ENCODE peak calls at places on chromosomes 2 and 18, in five cellular contexts. One of them, this sample, is unnamed.

GRCh38 chr18:55018602-55019001 is 59.3 kb upstream of the CCDC68 start:
- DNase-seq in cardiac fibroblast: peak; percentile 70
- DNase-seq in NB4: no peak
- DNase-seq in heart right ventricle: no peak
- DNase-seq in fibroblast of the aortic adventitia: peak; percentile 54
- DNase-seq in this sample: no peak

GRCh38 chr2:239192456-239192855 is 208.4 kb downstream of the HDAC4 start:
- DNase-seq in cardiac fibroblast: no peak
- DNase-seq in NB4: no peak
- DNase-seq in heart right ventricle: no peak
- DNase-seq in fibroblast of the aortic adventitia: no peak
- DNase-seq in this sample: no peak

GRCh38 chr2:75241696-75242095 is 42.4 kb upstream of the TACR1 start:
- DNase-seq in cardiac fibroblast: peak; percentile 43
- DNase-seq in NB4: peak; percentile 51
- DNase-seq in heart right ventricle: no peak
- DNase-seq in fibroblast of the aortic adventitia: peak; percentile 20
- DNase-seq in this sample: no peak

GRCh38 chr18:23311346-23312103 is 141.6 kb upstream of the RIOK3 start:
- DNase-seq in cardiac fibroblast: peak; percentile 97
- DNase-seq in NB4: no peak
- DNase-seq in heart right ventricle: peak; percentile 30
- DNase-seq in fibroblast of the aortic adventitia: peak; percentile 98
- DNase-seq in this sample: no peak

GRCh38 chr2:9285921-9286320 is 79.3 kb downstream of the ASAP2 start:
- DNase-seq in cardiac fibroblast: no peak
- DNase-seq in NB4: no peak
- DNase-seq in heart right ventricle: no peak
- DNase-seq in fibroblast of the aortic adventitia: no peak
- DNase-seq in this sample: no peak

GRCh38 chr18:22913861-22914260 is 19.3 kb upstream of the RBBP8 start:
- DNase-seq in cardiac fibroblast: no peak
- DNase-seq in NB4: no peak
- DNase-seq in heart right ventricle: no peak
- DNase-seq in fibroblast of the aortic adventitia: no peak
- DNase-seq in this sample: no peak

GRCh38 chr2:23231865-23232264 is 153.1 kb upstream of the KLHL29 start:
- DNase-seq in cardiac fibroblast: no peak
- DNase-seq in NB4: no peak
- DNase-seq in heart right ventricle: no peak
- DNase-seq in fibroblast of the aortic adventitia: no peak
- DNase-seq in this sample: no peak

GRCh38 chr18:51013259-51013658 is 16.8 kb upstream of the SMAD4 start:
- DNase-seq in cardiac fibroblast: no peak
- DNase-seq in NB4: no peak
- DNase-seq in heart right ventricle: no peak
- DNase-seq in fibroblast of the aortic adventitia: no peak
- DNase-seq in this sample: no peak

GRCh38 chr2:38597115-38597514 is 5.6 kb downstream of the HNRNPLL start:
- DNase-seq in cardiac fibroblast: no peak
- DNase-seq in NB4: no peak
- DNase-seq in heart right ventricle: no peak
- DNase-seq in fibroblast of the aortic adventitia: no peak
- DNase-seq in this sample: no peak

GRCh38 chr2:71603851-71604708 is 150.7 kb downstream of the DYSF start:
- DNase-seq in cardiac fibroblast: no peak
- DNase-seq in NB4: no peak
- DNase-seq in heart right ventricle: no peak
- DNase-seq in fibroblast of the aortic adventitia: no peak
- DNase-seq in this sample: no peak

GRCh38 chr2:68365087-68365486 is at the start of gene PLEK:
- DNase-seq in cardiac fibroblast: no peak
- DNase-seq in NB4: peak; percentile 98
- DNase-seq in heart right ventricle: peak; percentile 53
- DNase-seq in fibroblast of the aortic adventitia: no peak
- DNase-seq in this sample: no peak

GRCh38 chr2:203543898-203544328 is 8.8 kb upstream of the RAPH1 start:
- DNase-seq in cardiac fibroblast: no peak
- DNase-seq in NB4: no peak
- DNase-seq in heart right ventricle: no peak
- DNase-seq in fibroblast of the aortic adventitia: no peak
- DNase-seq in this sample: no peak

GRCh38 chr2:84443477-84443876 is 15.6 kb downstream of the SUCLG1 start:
- DNase-seq in cardiac fibroblast: peak; percentile 38
- DNase-seq in NB4: no peak
- DNase-seq in heart right ventricle: no peak
- DNase-seq in fibroblast of the aortic adventitia: no peak
- DNase-seq in this sample: no peak

GRCh38 chr2:77013457-77013856 is 508.7 kb downstream of the LRRTM4 start:
- DNase-seq in cardiac fibroblast: no peak
- DNase-seq in NB4: no peak
- DNase-seq in heart right ventricle: no peak
- DNase-seq in fibroblast of the aortic adventitia: no peak
- DNase-seq in this sample: no peak

GRCh38 chr2:39381653-39382052 is 55.4 kb downstream of the MAP4K3 start:
- DNase-seq in cardiac fibroblast: no peak
- DNase-seq in NB4: no peak
- DNase-seq in heart right ventricle: no peak
- DNase-seq in fibroblast of the aortic adventitia: no peak
- DNase-seq in this sample: no peak

GRCh38 chr2:71562518-71562917 is 109.2 kb downstream of the DYSF start:
- DNase-seq in cardiac fibroblast: no peak
- DNase-seq in NB4: no peak
- DNase-seq in heart right ventricle: no peak
- DNase-seq in fibroblast of the aortic adventitia: no peak
- DNase-seq in this sample: no peak

GRCh38 chr18:50659091-50660003 is 99.5 kb downstream of the MAPK4 start:
- DNase-seq in cardiac fibroblast: peak; percentile 54
- DNase-seq in NB4: peak; percentile 46
- DNase-seq in heart right ventricle: no peak
- DNase-seq in fibroblast of the aortic adventitia: peak; percentile 2
- DNase-seq in this sample: no peak

GRCh38 chr18:58867281-58867961 is 2.7 kb downstream of the ZNF532 start:
- DNase-seq in cardiac fibroblast: no peak
- DNase-seq in NB4: no peak
- DNase-seq in heart right ventricle: no peak
- DNase-seq in fibroblast of the aortic adventitia: no peak
- DNase-seq in this sample: no peak

GRCh38 chr2:10228611-10229365 is 73.9 kb upstream of the HPCAL1 start:
- DNase-seq in cardiac fibroblast: no peak
- DNase-seq in NB4: no peak
- DNase-seq in heart right ventricle: no peak
- DNase-seq in fibroblast of the aortic adventitia: no peak
- DNase-seq in this sample: no peak

GRCh38 chr2:82320296-82320695 is 2015.7 kb upstream of the LRRTM1 start:
- DNase-seq in cardiac fibroblast: no peak
- DNase-seq in NB4: no peak
- DNase-seq in heart right ventricle: no peak
- DNase-seq in fibroblast of the aortic adventitia: no peak
- DNase-seq in this sample: no peak

GRCh38 chr2:78082555-78082954 is 560.4 kb upstream of the LRRTM4 start:
- DNase-seq in cardiac fibroblast: no peak
- DNase-seq in NB4: no peak
- DNase-seq in heart right ventricle: no peak
- DNase-seq in fibroblast of the aortic adventitia: no peak
- DNase-seq in this sample: no peak

GRCh38 chr2:186702499-186702898 is 8.6 kb downstream of the FAM171B start:
- DNase-seq in cardiac fibroblast: no peak
- DNase-seq in NB4: no peak
- DNase-seq in heart right ventricle: no peak
- DNase-seq in fibroblast of the aortic adventitia: no peak
- DNase-seq in this sample: no peak

GRCh38 chr18:62588217-62588616 is 65.4 kb downstream of the ZCCHC2 start:
- DNase-seq in cardiac fibroblast: no peak
- DNase-seq in NB4: no peak
- DNase-seq in heart right ventricle: no peak
- DNase-seq in fibroblast of the aortic adventitia: no peak
- DNase-seq in this sample: no peak
- H3K4me3 ChIP-seq in cardiac fibroblast: no peak overlapping the region
- H3K4me3 ChIP-seq in NB4: no peak overlapping the region
- H3K4me3 ChIP-seq in heart right ventricle: no peak overlapping the region
- H3K4me3 ChIP-seq in fibroblast of the aortic adventitia: no peak overlapping the region
- H3K4me3 ChIP-seq in this sample: no peak overlapping the region

DNA sequence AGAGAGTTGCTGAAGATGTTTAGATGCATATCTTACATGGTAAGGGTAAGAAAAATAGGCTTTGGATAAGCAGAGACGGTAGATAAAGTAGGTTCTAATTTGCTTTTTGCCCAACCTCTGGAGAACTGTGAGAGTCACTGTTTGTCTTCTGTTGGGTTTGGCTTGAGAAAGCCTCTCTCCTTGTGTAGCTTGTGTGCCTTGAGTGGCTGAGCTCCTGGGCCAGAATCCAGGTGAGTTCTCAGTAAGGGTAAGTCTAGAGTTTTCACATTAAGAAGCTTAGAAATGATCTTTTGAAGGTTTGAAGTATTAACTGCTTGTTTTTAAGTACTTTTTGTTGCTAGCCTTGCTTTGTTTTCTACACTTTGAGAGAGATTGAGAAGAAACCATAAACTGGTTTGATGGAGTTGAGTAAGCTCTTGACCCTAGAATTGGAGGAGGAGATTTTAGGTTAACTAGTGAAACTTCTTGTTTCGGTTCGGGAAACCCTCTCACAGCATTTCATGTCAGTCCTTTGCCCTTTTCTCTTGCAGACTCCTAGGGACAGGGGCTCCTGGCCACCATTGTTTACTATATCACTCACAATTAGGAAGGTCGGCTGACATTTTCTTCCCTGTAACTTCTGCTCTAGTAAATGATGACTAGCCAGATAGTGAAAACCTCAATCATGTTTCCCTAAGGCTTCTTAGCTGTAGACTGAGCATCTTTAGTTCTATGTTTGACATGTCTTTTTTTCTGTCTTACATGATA is 26.0 kb downstream of the MAP4K4 start:
- DNase-seq in cardiac fibroblast: no peak
- DNase-seq in NB4: no peak
- DNase-seq in heart right ventricle: no peak
- DNase-seq in fibroblast of the aortic adventitia: no peak
- DNase-seq in this sample: no peak
- H3K4me3 ChIP-seq in cardiac fibroblast: no peak overlapping the region
- H3K4me3 ChIP-seq in NB4: no peak overlapping the region
- H3K4me3 ChIP-seq in heart right ventricle: no peak overlapping the region
- H3K4me3 ChIP-seq in fibroblast of the aortic adventitia: no peak overlapping the region
- H3K4me3 ChIP-seq in this sample: no peak overlapping the region

DNA sequence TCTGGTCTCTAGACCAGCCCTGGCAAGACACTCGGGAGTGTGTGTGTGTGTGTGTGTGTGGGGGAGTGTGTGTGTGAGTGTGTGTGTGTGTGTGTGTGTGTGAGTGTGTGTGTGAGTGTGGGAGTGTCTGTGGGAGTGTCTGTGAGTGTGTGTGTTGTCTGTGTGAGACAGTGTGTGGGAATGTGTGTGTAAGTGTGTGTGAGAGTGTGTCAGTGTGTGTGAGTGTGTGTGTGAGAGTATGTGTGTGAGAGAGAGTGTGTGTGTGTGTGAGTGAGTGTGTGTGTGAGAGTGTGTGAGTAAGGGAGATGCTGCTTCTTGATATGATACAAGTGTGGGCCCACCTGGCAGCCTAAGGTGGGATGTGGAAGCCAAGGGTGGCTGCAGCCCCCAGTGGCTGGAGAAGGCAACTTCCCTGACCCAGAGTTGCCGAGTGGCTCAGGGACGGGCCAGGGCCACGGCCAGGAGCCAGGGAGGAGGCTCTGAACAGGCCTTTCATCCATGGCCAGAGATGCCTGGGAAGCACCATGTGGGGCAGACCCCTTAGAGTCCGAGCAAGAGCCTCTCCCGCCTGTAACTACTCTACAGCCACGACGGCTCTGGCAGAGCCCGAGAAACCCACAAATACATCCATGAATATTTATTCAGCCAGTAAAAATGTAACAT is 159.3 kb upstream of the MYCN start:
- DNase-seq in cardiac fibroblast: no peak
- DNase-seq in NB4: no peak
- DNase-seq in heart right ventricle: no peak
- DNase-seq in fibroblast of the aortic adventitia: no peak
- DNase-seq in this sample: no peak
- H3K4me3 ChIP-seq in cardiac fibroblast: no peak overlapping the region
- H3K4me3 ChIP-seq in NB4: no peak overlapping the region
- H3K4me3 ChIP-seq in heart right ventricle: no peak overlapping the region
- H3K4me3 ChIP-seq in fibroblast of the aortic adventitia: no peak overlapping the region
- H3K4me3 ChIP-seq in this sample: no peak overlapping the region

GRCh38 chr2:60438653-60439052 is 114.8 kb downstream of the BCL11A start:
- DNase-seq in cardiac fibroblast: no peak
- DNase-seq in NB4: no peak
- DNase-seq in heart right ventricle: no peak
- DNase-seq in fibroblast of the aortic adventitia: no peak
- DNase-seq in this sample: no peak

GRCh38 chr2:60440080-60440753 is 113.2 kb downstream of the BCL11A start:
- DNase-seq in cardiac fibroblast: no peak
- DNase-seq in NB4: no peak
- DNase-seq in heart right ventricle: no peak
- DNase-seq in fibroblast of the aortic adventitia: no peak
- DNase-seq in this sample: no peak

GRCh38 chr2:60440761-60441160 is 112.7 kb downstream of the BCL11A start:
- DNase-seq in cardiac fibroblast: no peak
- DNase-seq in NB4: no peak
- DNase-seq in heart right ventricle: no peak
- DNase-seq in fibroblast of the aortic adventitia: no peak
- DNase-seq in this sample: no peak

GRCh38 chr2:60438136-60438535 is 115.3 kb downstream of the BCL11A start:
- DNase-seq in cardiac fibroblast: no peak
- DNase-seq in NB4: peak; percentile 36
- DNase-seq in heart right ventricle: no peak
- DNase-seq in fibroblast of the aortic adventitia: no peak
- DNase-seq in this sample: no peak

GRCh38 chr2:60439219-60439974 is 114.1 kb downstream of the BCL11A start:
- DNase-seq in cardiac fibroblast: peak; percentile 6
- DNase-seq in NB4: peak; percentile 97
- DNase-seq in heart right ventricle: peak; percentile 51
- DNase-seq in fibroblast of the aortic adventitia: no peak
- DNase-seq in this sample: peak; percentile 26
- H3K4me3 ChIP-seq in cardiac fibroblast: no peak overlapping the region
- H3K4me3 ChIP-seq in NB4: no peak overlapping the region
- H3K4me3 ChIP-seq in heart right ventricle: peak overlapping the region; percentile 40
- H3K4me3 ChIP-seq in fibroblast of the aortic adventitia: no peak overlapping the region
- H3K4me3 ChIP-seq in this sample: no peak overlapping the region

GRCh38 chr2:219243291-219243761 is 1.9 kb downstream of the GLB1L start:
- DNase-seq in cardiac fibroblast: peak; percentile 50
- DNase-seq in NB4: no peak
- DNase-seq in heart right ventricle: peak; percentile 29
- DNase-seq in fibroblast of the aortic adventitia: peak; percentile 34
- DNase-seq in this sample: no peak
- H3K4me3 ChIP-seq in cardiac fibroblast: no peak overlapping the region
- H3K4me3 ChIP-seq in NB4: no peak overlapping the region
- H3K4me3 ChIP-seq in heart right ventricle: peak overlapping the region; percentile 28
- H3K4me3 ChIP-seq in fibroblast of the aortic adventitia: peak overlapping the region; percentile 49
- H3K4me3 ChIP-seq in this sample: no peak overlapping the region